ENCODE peak calls at places on chromosomes 1 and 21, in nine cellular contexts. One of them, this sample, is unnamed.

GRCh38 chr1:99643021-99643779 is 2.7 kb upstream of the PALMD start:
- DNase-seq in NAMALWA: no peak
- DNase-seq in cardiac muscle cell: no peak
- DNase-seq in WERI-Rb-1: no peak
- DNase-seq in ELR: peak
- DNase-seq in MM.1S: no peak
- DNase-seq in HFFc6: no peak
- DNase-seq in GM12891: no peak
- DNase-seq in esophagus squamous epithelium: no peak
- DNase-seq in this sample: no peak

GRCh38 chr1:207388721-207389120 is 65.4 kb upstream of the CR2 start:
- DNase-seq in esophagus squamous epithelium: no peak
- DNase-seq in ELR: no peak
- DNase-seq in HFFc6: no peak
- DNase-seq in WERI-Rb-1: no peak
- DNase-seq in cardiac muscle cell: no peak
- DNase-seq in NAMALWA: no peak
- DNase-seq in GM12891: no peak
- DNase-seq in MM.1S: no peak
- DNase-seq in this sample: no peak

GRCh38 chr21:7952648-7953047 is 2568.7 kb upstream of the TPTE start:
- DNase-seq in cardiac muscle cell: no peak
- DNase-seq in MM.1S: no peak
- DNase-seq in esophagus squamous epithelium: no peak
- DNase-seq in GM12891: no peak
- DNase-seq in NAMALWA: no peak
- DNase-seq in HFFc6: no peak
- DNase-seq in WERI-Rb-1: no peak
- DNase-seq in ELR: no peak
- DNase-seq in this sample: no peak

GRCh38 chr1:203181586-203182376 is 4.7 kb downstream of the CHI3L1 start:
- DNase-seq in MM.1S: no peak
- DNase-seq in ELR: no peak
- DNase-seq in esophagus squamous epithelium: no peak
- DNase-seq in cardiac muscle cell: no peak
- DNase-seq in GM12891: no peak
- DNase-seq in HFFc6: no peak
- DNase-seq in WERI-Rb-1: peak
- DNase-seq in NAMALWA: no peak
- DNase-seq in this sample: no peak

GRCh38 chr1:29502901-29503300 is 266.6 kb downstream of the PTPRU start:
- DNase-seq in esophagus squamous epithelium: no peak
- DNase-seq in ELR: no peak
- DNase-seq in GM12891: no peak
- DNase-seq in HFFc6: no peak
- DNase-seq in NAMALWA: no peak
- DNase-seq in WERI-Rb-1: no peak
- DNase-seq in cardiac muscle cell: no peak
- DNase-seq in MM.1S: no peak
- DNase-seq in this sample: no peak

GRCh38 chr21:39660596-39660995 is 47.9 kb downstream of the B3GALT5 start:
- DNase-seq in WERI-Rb-1: peak
- DNase-seq in GM12891: no peak
- DNase-seq in MM.1S: no peak
- DNase-seq in ELR: peak
- DNase-seq in esophagus squamous epithelium: no peak
- DNase-seq in cardiac muscle cell: no peak
- DNase-seq in HFFc6: peak
- DNase-seq in NAMALWA: no peak
- DNase-seq in this sample: no peak

GRCh38 chr1:31239653-31240241 is at the start of gene NKAIN1:
- DNase-seq in NAMALWA: no peak
- DNase-seq in HFFc6: no peak
- DNase-seq in WERI-Rb-1: peak
- DNase-seq in GM12891: no peak
- DNase-seq in cardiac muscle cell: peak
- DNase-seq in ELR: peak
- DNase-seq in esophagus squamous epithelium: no peak
- DNase-seq in MM.1S: no peak
- DNase-seq in this sample: peak

GRCh38 chr1:43932786-43933385 is 715 bp upstream of the ARTN start:
- DNase-seq in cardiac muscle cell: no peak
- DNase-seq in ELR: peak
- DNase-seq in MM.1S: no peak
- DNase-seq in HFFc6: peak
- DNase-seq in WERI-Rb-1: no peak
- DNase-seq in esophagus squamous epithelium: no peak
- DNase-seq in NAMALWA: no peak
- DNase-seq in GM12891: no peak
- DNase-seq in this sample: no peak

GRCh38 chr1:174996474-174996873 is 3.3 kb upstream of the CACYBP start:
- DNase-seq in esophagus squamous epithelium: no peak
- DNase-seq in ELR: peak
- DNase-seq in NAMALWA: peak
- DNase-seq in MM.1S: no peak
- DNase-seq in WERI-Rb-1: no peak
- DNase-seq in HFFc6: peak
- DNase-seq in cardiac muscle cell: no peak
- DNase-seq in GM12891: no peak
- DNase-seq in this sample: no peak

GRCh38 chr1:58041621-58042020 is 504.9 kb downstream of the OMA1 start:
- DNase-seq in MM.1S: no peak
- DNase-seq in GM12891: no peak
- DNase-seq in ELR: no peak
- DNase-seq in NAMALWA: no peak
- DNase-seq in WERI-Rb-1: no peak
- DNase-seq in HFFc6: peak
- DNase-seq in cardiac muscle cell: no peak
- DNase-seq in esophagus squamous epithelium: no peak
- DNase-seq in this sample: no peak

GRCh38 chr1:238832106-238832505 is 554.3 kb upstream of the CHRM3 start:
- DNase-seq in NAMALWA: no peak
- DNase-seq in ELR: no peak
- DNase-seq in GM12891: no peak
- DNase-seq in HFFc6: no peak
- DNase-seq in cardiac muscle cell: no peak
- DNase-seq in esophagus squamous epithelium: no peak
- DNase-seq in MM.1S: no peak
- DNase-seq in WERI-Rb-1: no peak
- DNase-seq in this sample: no peak

GRCh38 chr1:171267391-171267790 is 19.1 kb downstream of the FMO1 start:
- DNase-seq in GM12891: no peak
- DNase-seq in cardiac muscle cell: no peak
- DNase-seq in NAMALWA: no peak
- DNase-seq in WERI-Rb-1: no peak
- DNase-seq in HFFc6: no peak
- DNase-seq in MM.1S: no peak
- DNase-seq in esophagus squamous epithelium: no peak
- DNase-seq in ELR: no peak
- DNase-seq in this sample: no peak

GRCh38 chr1:63917571-63918394 is 144.0 kb downstream of the ROR1 start:
- DNase-seq in NAMALWA: peak
- DNase-seq in ELR: peak
- DNase-seq in MM.1S: peak
- DNase-seq in WERI-Rb-1: peak
- DNase-seq in esophagus squamous epithelium: no peak
- DNase-seq in HFFc6: no peak
- DNase-seq in cardiac muscle cell: no peak
- DNase-seq in GM12891: no peak
- DNase-seq in this sample: peak

GRCh38 chr1:184838374-184838995 is 83.8 kb upstream of the EDEM3 start:
- DNase-seq in ELR: peak
- DNase-seq in esophagus squamous epithelium: no peak
- DNase-seq in GM12891: no peak
- DNase-seq in NAMALWA: no peak
- DNase-seq in MM.1S: no peak
- DNase-seq in HFFc6: peak
- DNase-seq in WERI-Rb-1: no peak
- DNase-seq in cardiac muscle cell: no peak
- DNase-seq in this sample: no peak

GRCh38 chr1:204419064-204419403 is 7.4 kb upstream of the PPP1R15B start:
- DNase-seq in cardiac muscle cell: no peak
- DNase-seq in ELR: peak
- DNase-seq in MM.1S: no peak
- DNase-seq in NAMALWA: no peak
- DNase-seq in GM12891: no peak
- DNase-seq in HFFc6: peak
- DNase-seq in WERI-Rb-1: no peak
- DNase-seq in esophagus squamous epithelium: no peak
- DNase-seq in this sample: no peak

GRCh38 chr21:18369115-18369514 is 34.5 kb downstream of the TMPRSS15 start:
- DNase-seq in cardiac muscle cell: peak
- DNase-seq in MM.1S: peak
- DNase-seq in ELR: no peak
- DNase-seq in GM12891: no peak
- DNase-seq in HFFc6: no peak
- DNase-seq in esophagus squamous epithelium: no peak
- DNase-seq in NAMALWA: peak
- DNase-seq in WERI-Rb-1: peak
- DNase-seq in this sample: no peak

GRCh38 chr1:198047913-198048312 is 108.9 kb upstream of the NEK7 start:
- DNase-seq in esophagus squamous epithelium: no peak
- DNase-seq in MM.1S: peak
- DNase-seq in cardiac muscle cell: no peak
- DNase-seq in GM12891: no peak
- DNase-seq in ELR: no peak
- DNase-seq in NAMALWA: no peak
- DNase-seq in HFFc6: no peak
- DNase-seq in WERI-Rb-1: no peak
- DNase-seq in this sample: no peak

GRCh38 chr1:208209286-208209685 is 34.9 kb downstream of the PLXNA2 start:
- DNase-seq in esophagus squamous epithelium: no peak
- DNase-seq in HFFc6: no peak
- DNase-seq in NAMALWA: no peak
- DNase-seq in MM.1S: no peak
- DNase-seq in GM12891: no peak
- DNase-seq in WERI-Rb-1: peak
- DNase-seq in ELR: no peak
- DNase-seq in cardiac muscle cell: no peak
- DNase-seq in this sample: no peak

GRCh38 chr1:155127105-155127671 is 488 bp upstream of the EFNA1 start:
- DNase-seq in WERI-Rb-1: peak
- DNase-seq in HFFc6: no peak
- DNase-seq in ELR: peak
- DNase-seq in GM12891: no peak
- DNase-seq in cardiac muscle cell: peak
- DNase-seq in esophagus squamous epithelium: no peak
- DNase-seq in MM.1S: no peak
- DNase-seq in NAMALWA: no peak
- DNase-seq in this sample: peak

GRCh38 chr1:215526147-215526845 is 40.8 kb upstream of the KCTD3 start:
- DNase-seq in esophagus squamous epithelium: no peak
- DNase-seq in MM.1S: peak
- DNase-seq in ELR: peak
- DNase-seq in cardiac muscle cell: peak
- DNase-seq in NAMALWA: peak
- DNase-seq in WERI-Rb-1: no peak
- DNase-seq in HFFc6: peak
- DNase-seq in GM12891: no peak
- DNase-seq in this sample: peak

GRCh38 chr1:60063561-60063960 is 10.0 kb downstream of the C1orf87 start:
- DNase-seq in esophagus squamous epithelium: no peak
- DNase-seq in cardiac muscle cell: no peak
- DNase-seq in HFFc6: no peak
- DNase-seq in NAMALWA: no peak
- DNase-seq in ELR: no peak
- DNase-seq in WERI-Rb-1: no peak
- DNase-seq in GM12891: no peak
- DNase-seq in MM.1S: no peak
- DNase-seq in this sample: no peak

GRCh38 chr1:237903961-237904360 is 13.2 kb upstream of the ZP4 start:
- DNase-seq in NAMALWA: no peak
- DNase-seq in ELR: no peak
- DNase-seq in esophagus squamous epithelium: no peak
- DNase-seq in WERI-Rb-1: no peak
- DNase-seq in HFFc6: peak
- DNase-seq in MM.1S: no peak
- DNase-seq in cardiac muscle cell: no peak
- DNase-seq in GM12891: no peak
- DNase-seq in this sample: no peak

GRCh38 chr1:226094451-226094850 is 31.9 kb downstream of the H3-3A start:
- DNase-seq in ELR: no peak
- DNase-seq in WERI-Rb-1: no peak
- DNase-seq in GM12891: no peak
- DNase-seq in cardiac muscle cell: no peak
- DNase-seq in MM.1S: peak
- DNase-seq in esophagus squamous epithelium: no peak
- DNase-seq in NAMALWA: no peak
- DNase-seq in HFFc6: no peak
- DNase-seq in this sample: no peak

GRCh38 chr1:147084273-147085096 is 87.8 kb downstream of the PRKAB2 start:
- DNase-seq in MM.1S: peak
- DNase-seq in GM12891: no peak
- DNase-seq in HFFc6: peak
- DNase-seq in cardiac muscle cell: peak
- DNase-seq in ELR: peak
- DNase-seq in esophagus squamous epithelium: peak
- DNase-seq in WERI-Rb-1: peak
- DNase-seq in NAMALWA: peak
- DNase-seq in this sample: peak

GRCh38 chr1:232669981-232670763 is 40.2 kb upstream of the SIPA1L2 start:
- DNase-seq in esophagus squamous epithelium: no peak
- DNase-seq in NAMALWA: no peak
- DNase-seq in GM12891: no peak
- DNase-seq in ELR: peak
- DNase-seq in WERI-Rb-1: no peak
- DNase-seq in cardiac muscle cell: no peak
- DNase-seq in HFFc6: no peak
- DNase-seq in MM.1S: no peak
- DNase-seq in this sample: no peak

GRCh38 chr1:15684468-15685283 is 556 bp downstream of the PLEKHM2 start:
- DNase-seq in WERI-Rb-1: peak
- DNase-seq in GM12891: peak
- DNase-seq in MM.1S: peak
- DNase-seq in HFFc6: no peak
- DNase-seq in esophagus squamous epithelium: no peak
- DNase-seq in ELR: peak
- DNase-seq in cardiac muscle cell: peak
- DNase-seq in NAMALWA: peak
- DNase-seq in this sample: peak

GRCh38 chr1:233140519-233140918 is 155.0 kb downstream of the PCNX2 start:
- DNase-seq in ELR: no peak
- DNase-seq in MM.1S: no peak
- DNase-seq in NAMALWA: no peak
- DNase-seq in esophagus squamous epithelium: no peak
- DNase-seq in cardiac muscle cell: no peak
- DNase-seq in HFFc6: no peak
- DNase-seq in GM12891: no peak
- DNase-seq in WERI-Rb-1: no peak
- DNase-seq in this sample: no peak

GRCh38 chr21:38361324-38361723 is 104.5 kb downstream of the KCNJ15 start:
- DNase-seq in esophagus squamous epithelium: no peak
- DNase-seq in cardiac muscle cell: no peak
- DNase-seq in ELR: no peak
- DNase-seq in GM12891: no peak
- DNase-seq in NAMALWA: no peak
- DNase-seq in HFFc6: no peak
- DNase-seq in MM.1S: no peak
- DNase-seq in WERI-Rb-1: no peak
- DNase-seq in this sample: no peak

GRCh38 chr1:214029796-214030195 is 42.0 kb downstream of the PROX1 start:
- DNase-seq in esophagus squamous epithelium: no peak
- DNase-seq in GM12891: no peak
- DNase-seq in ELR: no peak
- DNase-seq in MM.1S: no peak
- DNase-seq in WERI-Rb-1: no peak
- DNase-seq in HFFc6: no peak
- DNase-seq in cardiac muscle cell: peak
- DNase-seq in NAMALWA: no peak
- DNase-seq in this sample: no peak

GRCh38 chr1:30696831-30697230 is 26.6 kb downstream of the MATN1 start:
- DNase-seq in NAMALWA: no peak
- DNase-seq in WERI-Rb-1: peak
- DNase-seq in GM12891: no peak
- DNase-seq in HFFc6: no peak
- DNase-seq in MM.1S: no peak
- DNase-seq in esophagus squamous epithelium: no peak
- DNase-seq in cardiac muscle cell: no peak
- DNase-seq in ELR: no peak
- DNase-seq in this sample: no peak

GRCh38 chr1:165945911-165946310 is 118.5 kb downstream of the UCK2 start:
- DNase-seq in cardiac muscle cell: no peak
- DNase-seq in WERI-Rb-1: no peak
- DNase-seq in esophagus squamous epithelium: no peak
- DNase-seq in HFFc6: no peak
- DNase-seq in MM.1S: no peak
- DNase-seq in GM12891: no peak
- DNase-seq in NAMALWA: no peak
- DNase-seq in ELR: no peak
- DNase-seq in this sample: no peak

This sample was measured in HuH-7.